ENCODE peak calls at places on chromosomes 16 and 17, in nine cellular contexts. O, M, T, N, E, I, A, F and Z are unnamed samples.

GRCh38 chr17:15920758-15921239 is 24.1 kb upstream of the ADORA2B start:
- DNase-seq in M (peak), E (peak), A (peak), O (no peak), F (no peak), I (peak), T (no peak), N (peak), Z (no peak)

GRCh38 chr16:57941016-57941656 is 29.8 kb downstream of the CNGB1 start:
- DNase-seq in E (no peak), I (no peak), N (no peak), A (peak), O (no peak), M (no peak), F (peak), T (peak), Z (peak)

GRCh38 chr16:12723681-12724080 is 80.0 kb downstream of the CPPED1 start:
- DNase-seq in F (no peak), N (no peak), E (no peak), A (no peak), O (no peak), I (no peak), M (no peak), T (no peak), Z (no peak)

GRCh38 chr17:45584092-45585036 is 93.8 kb upstream of the PLEKHM1 start:
- DNase-seq in N (peak), F (peak), A (peak), I (peak), T (no peak), M (peak), O (peak), E (no peak), Z (no peak)

GRCh38 chr16:3578121-3578520 is 918 bp upstream of the NLRC3 start:
- DNase-seq in O (no peak), T (no peak), A (no peak), I (no peak), N (no peak), F (no peak), E (no peak), M (no peak), Z (no peak)

GRCh38 chr16:29974291-29975133 is 844 bp downstream of the TAOK2 start:
- DNase-seq in M (no peak), A (no peak), N (peak), F (no peak), E (no peak), O (no peak), I (peak), T (no peak), Z (no peak)

GRCh38 chr17:28982191-28982793 is 23.5 kb downstream of the SEZ6 start:
- DNase-seq in E (no peak), F (peak), O (no peak), I (peak), T (no peak), M (no peak), A (no peak), N (peak), Z (no peak)

GRCh38 chr16:22322741-22323140 is 25.5 kb downstream of the POLR3E start:
- DNase-seq in M (no peak), I (no peak), T (no peak), E (no peak), N (no peak), A (no peak), F (no peak), O (no peak), Z (no peak)

GRCh38 chr16:27325736-27326135 is 12.0 kb downstream of the IL4R start:
- DNase-seq in N (no peak), T (no peak), A (no peak), M (no peak), F (no peak), I (no peak), O (no peak), E (no peak), Z (no peak)

GRCh38 chr17:42472709-42473521 is 14.2 kb downstream of the ATP6V0A1 start:
- DNase-seq in F (peak), A (peak), E (peak), T (no peak), M (peak), N (peak), O (no peak), I (peak), Z (no peak)

GRCh38 chr17:14360851-14361250 is 60.0 kb downstream of the HS3ST3B1 start:
- DNase-seq in M (no peak), E (no peak), A (no peak), N (no peak), O (no peak), I (no peak), F (no peak), T (no peak), Z (no peak)

GRCh38 chr17:31050948-31051347 is 43.8 kb upstream of the NF1 start:
- DNase-seq in A (no peak), F (no peak), O (no peak), T (no peak), E (no peak), N (no peak), I (no peak), M (no peak), Z (no peak)

GRCh38 chr17:57577751-57578607 is 167.1 kb downstream of the CCDC182 start:
- DNase-seq in T (peak), M (peak), F (peak), N (peak), O (no peak), A (peak), I (peak), E (peak), Z (no peak)

GRCh38 chr17:44804301-44805061 is 25.6 kb downstream of the GJC1 start:
- DNase-seq in T (no peak), E (peak), F (no peak), O (no peak), I (peak), M (no peak), N (no peak), A (no peak), Z (no peak)

GRCh38 chr16:50265260-50265659 is 1.1 kb upstream of the ADCY7 start:
- DNase-seq in E (no peak), M (peak), T (no peak), A (no peak), O (no peak), N (peak), F (no peak), I (peak), Z (no peak)

GRCh38 chr16:84565669-84566495 is 52.0 kb downstream of the COTL1 start:
- DNase-seq in A (no peak), M (no peak), O (no peak), E (no peak), T (no peak), I (no peak), F (no peak), N (no peak), Z (no peak)

GRCh38 chr16:81612351-81613170 is 166.5 kb upstream of the PLCG2 start:
- DNase-seq in M (no peak), F (no peak), O (no peak), N (no peak), E (no peak), A (no peak), T (peak), I (no peak), Z (peak)

GRCh38 chr17:82241183-82241925 is 12.5 kb downstream of the SLC16A3 start:
- DNase-seq in O (no peak), E (no peak), M (peak), T (peak), N (peak), F (peak), A (peak), I (peak), Z (peak)

GRCh38 chr17:19306160-19307111 is 56.1 kb downstream of the B9D1 start:
- DNase-seq in E (no peak), O (no peak), T (peak), A (no peak), M (no peak), I (no peak), F (no peak), N (no peak), Z (peak)

GRCh38 chr16:82630688-82631087 is 3.9 kb downstream of the CDH13 start:
- DNase-seq in F (no peak), M (peak), N (peak), E (no peak), O (no peak), A (no peak), T (no peak), I (peak), Z (no peak)